ENCODE peak calls at places on chromosomes 5 and 9, in eight cellular contexts. W is HFF-Myc; E is AG10803; Q is KBM-7; A is spleen; C is activated CD8-positive, alpha-beta memory T cell treated with anti-CD3 and anti-CD28 coated beads, Interleukin-2, amount 50 U/mL, for 48 hours; N is NCI-H774; G is GM18507. H is an unnamed sample.

GRCh38 chr5:149445343-149445738 is 66.2 kb upstream of the IL17B start:
- DNase-seq in W (no peak), E (no peak), Q (no peak), A (no peak), C (no peak), N (no peak), G (no peak), H (no peak)

GRCh38 chr5:92801921-92802320 is 779.1 kb downstream of the NR2F1-AS1 start:
- DNase-seq in W (no peak), E (peak), Q (no peak), A (no peak), C (no peak), N (peak), G (no peak), H (no peak)

GRCh38 chr9:105959491-105959890 is 265.1 kb downstream of the TMEM38B start:
- DNase-seq in W (no peak), E (no peak), Q (no peak), A (no peak), C (no peak), N (no peak), G (no peak), H (no peak)

GRCh38 chr9:76521244-76521673 is 62.3 kb downstream of the GCNT1 start:
- DNase-seq in W (no peak), E (no peak), Q (no peak), A (no peak), C (no peak), N (no peak), G (no peak), H (no peak)

GRCh38 chr9:136488247-136489214 is 5.7 kb upstream of the SEC16A start:
- DNase-seq in W (no peak), E (no peak), Q (peak), A (peak), C (peak), N (peak), G (no peak), H (peak)

GRCh38 chr5:135240283-135240633 is 158.8 kb downstream of the MACROH2A1 start:
- DNase-seq in W (no peak), E (no peak), Q (no peak), A (no peak), C (peak), N (no peak), G (no peak), H (no peak)

GRCh38 chr5:110909950-110910349 is 161.6 kb upstream of the TSLP start:
- DNase-seq in W (no peak), E (peak), Q (no peak), A (no peak), C (no peak), N (no peak), G (no peak), H (no peak)

GRCh38 chr5:134440185-134440755 is 28.6 kb upstream of the CDKN2AIPNL start:
- DNase-seq in W (no peak), E (no peak), Q (no peak), A (no peak), C (no peak), N (no peak), G (no peak), H (no peak)

GRCh38 chr9:133341369-133342082 is 5.5 kb upstream of the SURF6 start:
- DNase-seq in W (no peak), E (no peak), Q (no peak), A (peak), C (no peak), N (no peak), G (no peak), H (no peak)

GRCh38 chr5:53019320-53019719 is 30.2 kb downstream of the ITGA2 start:
- DNase-seq in W (no peak), E (peak), Q (no peak), A (no peak), C (no peak), N (no peak), G (no peak), H (no peak)

GRCh38 chr5:40410231-40410861 is 269.4 kb upstream of the PTGER4 start:
- DNase-seq in W (no peak), E (no peak), Q (peak), A (no peak), C (no peak), N (no peak), G (no peak), H (peak)

GRCh38 chr9:110579763-110580255 is 268 bp upstream of the SVEP1 start:
- DNase-seq in W (peak), E (peak), Q (no peak), A (no peak), C (no peak), N (no peak), G (no peak), H (no peak)

GRCh38 chr9:16309350-16310271 is 560.9 kb downstream of the BNC2 start:
- DNase-seq in W (no peak), E (peak), Q (no peak), A (no peak), C (peak), N (no peak), G (no peak), H (no peak)

GRCh38 chr5:147481857-147482256 is 28.0 kb downstream of the DPYSL3 start:
- DNase-seq in W (no peak), E (peak), Q (no peak), A (no peak), C (no peak), N (no peak), G (no peak), H (no peak)

GRCh38 chr5:60495644-60496520 is 204.1 kb downstream of the DEPDC1B start:
- DNase-seq in W (no peak), E (no peak), Q (no peak), A (no peak), C (no peak), N (no peak), G (no peak), H (no peak)

GRCh38 chr9:136307215-136307750 is 3.4 kb upstream of the CCDC187 start:
- DNase-seq in W (no peak), E (no peak), Q (no peak), A (no peak), C (no peak), N (no peak), G (no peak), H (no peak)

GRCh38 chr5:96335873-96336272 is 97.2 kb downstream of the PCSK1 start:
- DNase-seq in W (no peak), E (no peak), Q (no peak), A (no peak), C (no peak), N (no peak), G (no peak), H (no peak)

GRCh38 chr5:152405145-152405544 is at the start of gene NMUR2:
- DNase-seq in W (no peak), E (no peak), Q (no peak), A (no peak), C (no peak), N (no peak), G (no peak), H (no peak)

GRCh38 chr5:134511796-134512660 is 13.4 kb upstream of the JADE2 start:
- DNase-seq in W (no peak), E (peak), Q (no peak), A (no peak), C (no peak), N (no peak), G (no peak), H (no peak)

GRCh38 chr9:92963831-92964606 is 16.7 kb downstream of the FGD3 start:
- DNase-seq in W (no peak), E (no peak), Q (peak), A (peak), C (peak), N (no peak), G (peak), H (peak)

GRCh38 chr5:161676109-161676508 is 9.4 kb upstream of the GABRA6 start:
- DNase-seq in W (no peak), E (no peak), Q (peak), A (no peak), C (no peak), N (no peak), G (no peak), H (no peak)

GRCh38 chr9:676780-677458 is 164.6 kb upstream of the DMRT1 start:
- DNase-seq in W (no peak), E (no peak), Q (no peak), A (no peak), C (no peak), N (no peak), G (no peak), H (no peak)

GRCh38 chr5:117590944-117591343 is 1016.3 kb upstream of the SEMA6A start:
- DNase-seq in W (no peak), E (no peak), Q (no peak), A (no peak), C (no peak), N (peak), G (no peak), H (no peak)

GRCh38 chr9:336039-336438 is 121.4 kb downstream of the DOCK8 start:
- DNase-seq in W (no peak), E (no peak), Q (no peak), A (no peak), C (no peak), N (no peak), G (no peak), H (no peak)

GRCh38 chr5:172140120-172140519 is 47.9 kb downstream of the STK10 start:
- DNase-seq in W (no peak), E (no peak), Q (no peak), A (no peak), C (no peak), N (no peak), G (no peak), H (no peak)

GRCh38 chr5:88695232-88695631 is 187.8 kb downstream of the MEF2C start:
- DNase-seq in W (no peak), E (no peak), Q (no peak), A (no peak), C (no peak), N (no peak), G (no peak), H (no peak)

GRCh38 chr9:19431361-19432171 is 22.8 kb downstream of the ACER2 start:
- DNase-seq in W (no peak), E (no peak), Q (no peak), A (no peak), C (no peak), N (no peak), G (no peak), H (no peak)

GRCh38 chr9:107488400-107489143 is 997 bp downstream of the KLF4 start:
- DNase-seq in W (no peak), E (peak), Q (no peak), A (peak), C (peak), N (no peak), G (no peak), H (no peak)

GRCh38 chr9:128138001-128138400 is 10.5 kb upstream of the PTGES2 start:
- DNase-seq in W (no peak), E (no peak), Q (no peak), A (peak), C (no peak), N (no peak), G (no peak), H (no peak)

GRCh38 chr9:114205171-114206015 is 50.1 kb downstream of the COL27A1 start:
- DNase-seq in W (no peak), E (no peak), Q (no peak), A (no peak), C (no peak), N (no peak), G (no peak), H (no peak)

GRCh38 chr5:103475629-103476240 is 86.9 kb downstream of the NUDT12 start:
- DNase-seq in W (peak), E (peak), Q (peak), A (no peak), C (no peak), N (peak), G (no peak), H (no peak)

GRCh38 chr5:109769597-109770291 is 80.0 kb downstream of the MAN2A1 start:
- DNase-seq in W (no peak), E (no peak), Q (no peak), A (no peak), C (no peak), N (no peak), G (no peak), H (no peak)

GRCh38 chr5:96026334-96027065 is 64.8 kb upstream of the ELL2 start:
- DNase-seq in W (no peak), E (peak), Q (no peak), A (no peak), C (no peak), N (no peak), G (no peak), H (no peak)

GRCh38 chr5:6187501-6187900 is 190.8 kb downstream of the MED10 start:
- DNase-seq in W (no peak), E (no peak), Q (no peak), A (no peak), C (no peak), N (no peak), G (no peak), H (no peak)

GRCh38 chr5:127515693-127516440 is 1.6 kb upstream of the PRRC1 start:
- DNase-seq in W (no peak), E (no peak), Q (no peak), A (no peak), C (no peak), N (peak), G (no peak), H (no peak)

GRCh38 chr9:71748280-71748743 is 20.0 kb downstream of the CEMIP2 start:
- DNase-seq in W (peak), E (peak), Q (no peak), A (no peak), C (no peak), N (no peak), G (no peak), H (no peak)

GRCh38 chr5:120788481-120788880 is 324.4 kb downstream of the PRR16 start:
- DNase-seq in W (no peak), E (no peak), Q (no peak), A (no peak), C (no peak), N (no peak), G (no peak), H (no peak)